ENCODE peak calls at places on chromosomes 11 and 22, in six cellular contexts. M, N, J, D, O and V are unnamed samples.

GRCh38 chr22:41501209-41501608 is 32.3 kb downstream of the ACO2 start:
- DNase-seq in N (no peak), M (no peak), D (no peak), J (no peak), O (peak; percentile 37), V (no peak)

GRCh38 chr11:69437001-69437875 is 44.2 kb upstream of the LINC01488 start:
- DNase-seq in D (peak; percentile 89), J (no peak), O (peak; percentile 91), M (no peak), N (no peak), V (peak; percentile 29)

GRCh38 chr22:29706493-29706892 is 13.3 kb upstream of the CABP7 start:
- DNase-seq in J (no peak), O (peak; percentile 41), D (peak; percentile 79), M (no peak), N (no peak), V (no peak)

GRCh38 chr11:2547806-2548205 is 103.0 kb downstream of the KCNQ1 start:
- DNase-seq in M (no peak), O (no peak), N (no peak), J (no peak), D (no peak), V (no peak)

GRCh38 chr11:128544625-128545024 is 42.7 kb downstream of the ETS1 start:
- DNase-seq in N (no peak), D (no peak), J (no peak), O (no peak), M (peak; percentile 77), V (peak; percentile 77)

GRCh38 chr22:41524809-41525449 is 19.3 kb downstream of the POLR3H start:
- DNase-seq in D (no peak), M (no peak), O (peak; percentile 47), J (no peak), N (no peak), V (no peak)

GRCh38 chr11:107928767-107929507 is 689 bp downstream of the RAB39A start:
- DNase-seq in D (peak; percentile 40), O (peak; percentile 66), J (peak; percentile 6), M (no peak), N (no peak), V (no peak)

GRCh38 chr11:15349413-15349812 is 234.7 kb downstream of the INSC start:
- DNase-seq in N (no peak), O (no peak), J (no peak), D (no peak), M (no peak), V (no peak)

GRCh38 chr11:115624065-115624464 is 119.8 kb upstream of the CADM1 start:
- DNase-seq in M (no peak), N (no peak), O (no peak), J (no peak), D (no peak), V (peak; percentile 4)

GRCh38 chr11:78975081-78975480 is 400.4 kb upstream of the NARS2 start:
- DNase-seq in J (no peak), M (no peak), O (peak; percentile 23), N (no peak), D (no peak), V (peak; percentile 5)

GRCh38 chr11:8807544-8808225 is 103.3 kb upstream of the AKIP1 start:
- DNase-seq in J (no peak), O (no peak), N (no peak), D (no peak), M (peak; percentile 93), V (peak; percentile 86)

GRCh38 chr11:18748766-18749375 is 22.9 kb upstream of the IGSF22 start:
- DNase-seq in M (peak; percentile 37), J (no peak), O (no peak), D (no peak), N (no peak), V (peak; percentile 64)

GRCh38 chr11:34537636-34538035 is 24.0 kb upstream of the ELF5 start:
- DNase-seq in M (no peak), N (no peak), J (no peak), O (no peak), D (no peak), V (no peak)

GRCh38 chr11:5288108-5288911 is 13.4 kb downstream of the OR51B4 start:
- DNase-seq in M (peak; percentile 80), D (no peak), O (peak; percentile 11), N (no peak), J (no peak), V (peak; percentile 26)

GRCh38 chr11:94895451-94895850 is 77.9 kb downstream of the CWC15 start:
- DNase-seq in D (no peak), O (peak; percentile 80), N (no peak), M (peak; percentile 80), J (no peak), V (peak; percentile 79)

DNA sequence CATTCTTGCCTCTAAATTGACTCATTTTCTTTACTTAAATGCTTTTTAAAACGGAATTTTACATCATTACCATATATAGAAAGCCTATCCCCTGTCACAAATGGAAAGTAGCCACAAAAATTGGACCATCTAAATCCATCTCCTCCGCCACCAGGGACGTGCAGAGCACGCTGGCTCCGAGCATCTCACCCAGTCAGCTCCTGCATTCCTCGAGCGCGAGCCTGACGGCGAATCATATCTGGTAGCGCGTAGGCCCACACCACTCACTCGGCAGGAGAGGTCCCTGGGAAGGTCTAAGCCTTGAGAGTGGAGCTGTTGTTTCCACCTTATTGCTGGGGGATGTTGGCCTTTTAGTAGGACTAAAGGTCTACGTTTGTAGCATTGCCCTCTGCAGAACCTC is 152.4 kb downstream of the TRIM29 start:
- DNase-seq in D (no peak), M (no peak), J (no peak), O (no peak), N (no peak), V (no peak)
- H2BK15ac ChIP-seq in D (no peak overlapping the region), M (no peak overlapping the region), J (no peak overlapping the region), O (no peak overlapping the region), N (no peak overlapping the region), V (no peak overlapping the region)

GRCh38 chr11:75031224-75031753 is 42.6 kb downstream of the NEU3 start:
- DNase-seq in J (no peak), N (no peak), O (peak; percentile 71), D (peak; percentile 19), M (peak; percentile 97), V (peak; percentile 94)

GRCh38 chr11:75033916-75034315 is 45.2 kb downstream of the NEU3 start:
- DNase-seq in M (no peak), O (no peak), J (no peak), D (no peak), N (no peak), V (no peak)

GRCh38 chr11:75029836-75030631 is 41.3 kb downstream of the NEU3 start:
- DNase-seq in N (no peak), J (no peak), M (peak; percentile 45), D (peak; percentile 13), O (no peak), V (peak; percentile 59)

GRCh38 chr11:75032550-75032935 is 43.8 kb downstream of the NEU3 start:
- DNase-seq in J (no peak), N (no peak), D (no peak), M (no peak), O (no peak), V (no peak)

DNA sequence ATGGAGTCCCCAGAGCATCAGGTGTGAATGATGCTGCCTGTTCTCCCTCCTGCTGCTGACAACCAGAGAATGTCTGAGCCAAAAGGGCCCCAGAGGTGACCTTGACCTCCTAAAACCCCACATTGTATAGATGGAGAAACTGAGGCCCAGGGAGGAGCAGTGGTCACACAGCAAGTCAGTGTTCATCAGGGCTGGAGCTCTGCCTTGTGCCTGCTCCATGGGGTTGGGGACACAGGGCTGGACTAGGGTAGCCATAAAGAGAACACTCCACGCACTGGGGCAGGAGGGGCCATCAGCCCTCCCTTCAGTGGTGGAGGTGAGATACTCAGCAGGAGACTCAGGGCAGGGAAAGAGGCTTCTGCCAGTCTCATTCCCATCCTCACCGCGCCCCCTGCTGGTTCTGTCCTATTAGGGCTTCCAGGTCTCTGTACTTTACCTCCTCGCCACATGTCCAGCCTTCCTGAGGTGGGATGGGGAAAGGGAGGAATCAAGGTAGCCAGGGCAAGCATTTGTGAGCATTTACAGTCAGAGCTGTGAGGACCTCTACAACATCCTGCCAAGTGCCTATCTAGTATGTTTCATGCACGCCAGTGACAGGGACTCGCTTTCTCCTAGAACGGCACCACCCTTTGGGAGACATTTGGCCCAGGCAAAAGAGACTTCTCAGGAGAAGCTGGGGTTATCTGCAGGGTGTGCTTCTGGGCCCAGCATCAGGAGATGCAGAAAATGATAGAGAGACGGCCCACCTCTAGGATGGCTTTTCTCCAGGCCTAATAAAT is 43.2 kb downstream of the NEU3 start:
- DNase-seq in O (peak; percentile 88), N (peak; percentile 39), J (peak; percentile 56), D (peak; percentile 86), M (peak; percentile 78), V (peak; percentile 72)
- H4K8ac ChIP-seq in O (no peak overlapping the region), N (no peak overlapping the region), J (no peak overlapping the region), D (no peak overlapping the region), M (peak overlapping the region; percentile 21), V (peak overlapping the region; percentile 69)

GRCh38 chr22:20644071-20644642 is 129.8 kb upstream of the SERPIND1 start:
- DNase-seq in N (no peak), J (no peak), M (no peak), D (no peak), O (peak; percentile 29), V (no peak)

GRCh38 chr22:20639750-20640149 is 132.3 kb downstream of the MED15 start:
- DNase-seq in D (no peak), M (no peak), N (no peak), O (no peak), J (no peak), V (no peak)

GRCh38 chr22:20641919-20642579 is 131.9 kb upstream of the SERPIND1 start:
- DNase-seq in N (no peak), J (no peak), D (no peak), M (no peak), O (no peak), V (no peak)

GRCh38 chr22:20641198-20641892 is 132.6 kb upstream of the SERPIND1 start:
- DNase-seq in J (no peak), N (no peak), D (peak; percentile 14), M (no peak), O (no peak), V (no peak)

DNA sequence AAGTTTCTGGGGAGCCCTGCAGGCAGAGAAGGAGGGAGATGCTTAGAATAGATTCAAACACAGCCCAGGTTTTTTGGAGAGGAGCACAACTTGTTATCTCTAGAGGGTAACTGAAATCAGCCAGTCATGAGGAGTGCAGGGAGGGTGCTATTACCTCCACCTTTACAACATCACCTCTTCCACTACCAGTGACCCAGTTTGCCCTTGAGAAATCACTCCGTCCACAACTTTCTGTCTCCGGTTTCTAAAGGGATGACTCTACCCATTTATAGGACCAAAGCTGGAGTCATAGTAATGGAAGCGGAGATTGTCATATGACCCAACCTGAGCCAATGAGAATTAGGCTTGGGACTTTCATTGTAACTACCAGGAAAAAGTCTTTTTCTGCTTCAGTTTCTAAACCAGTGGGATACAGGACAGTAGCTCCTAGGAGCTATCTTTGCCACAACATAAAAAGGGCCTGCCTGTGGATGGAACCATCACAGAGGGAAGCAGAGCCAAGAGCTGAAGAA is 131.2 kb upstream of the SERPIND1 start:
- DNase-seq in J (no peak), D (peak; percentile 8), M (no peak), N (no peak), O (no peak), V (no peak)
- H2BK15ac ChIP-seq in J (no peak overlapping the region), D (no peak overlapping the region), M (no peak overlapping the region), N (no peak overlapping the region), O (no peak overlapping the region), V (no peak overlapping the region)

DNA sequence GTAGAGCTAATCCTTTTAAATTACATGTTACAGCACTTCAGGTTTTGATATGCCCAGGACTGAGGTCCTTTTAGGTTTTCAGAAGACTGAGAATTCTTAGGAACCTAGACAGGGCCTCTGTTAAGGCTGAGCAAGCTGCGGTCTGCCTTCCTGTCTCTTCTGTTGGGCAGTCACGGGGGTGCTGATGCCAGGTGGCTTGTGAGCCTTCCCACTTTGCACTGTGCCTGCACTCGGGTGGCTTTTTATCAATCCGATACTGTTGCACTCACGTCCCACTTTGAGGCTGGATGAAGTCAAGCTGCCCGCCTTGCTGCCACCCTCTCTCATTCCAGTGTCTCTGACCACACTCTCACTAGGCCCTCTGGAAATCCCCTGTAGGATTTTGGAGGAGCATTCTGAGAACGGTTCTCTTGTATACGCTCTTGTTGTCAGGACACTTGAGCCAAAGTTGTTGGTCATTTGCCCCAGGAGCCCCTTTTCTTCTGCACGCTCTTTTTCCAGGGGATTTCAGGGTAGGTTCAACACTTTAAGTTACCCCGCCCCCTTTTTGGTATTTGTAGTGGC is 141.8 kb downstream of the TEAD1 start:
- DNase-seq in J (no peak), N (no peak), D (no peak), M (no peak), O (no peak), V (no peak)
- H4K8ac ChIP-seq in J (no peak overlapping the region), N (no peak overlapping the region), D (no peak overlapping the region), M (no peak overlapping the region), O (no peak overlapping the region), V (no peak overlapping the region)